ENCODE peak calls at places on chromosome 7, in seven cellular contexts. E, N, G, Z, J, S and V are unnamed samples.

GRCh38 chr7:13801669-13802068 is 187.8 kb downstream of the ETV1 start:
- DNase-seq in E (no peak), N (no peak), G (no peak), Z (no peak), J (no peak), S (no peak), V (no peak)

GRCh38 chr7:96547371-96547811 is 162.3 kb downstream of the SEM1 start:
- DNase-seq in E (no peak), N (no peak), G (no peak), Z (no peak), J (no peak), S (peak; percentile 15), V (no peak)

GRCh38 chr7:24572014-24572413 is 1.2 kb upstream of the PALS2 start:
- DNase-seq in E (no peak), N (no peak), G (peak; percentile 1), Z (no peak), J (no peak), S (no peak), V (no peak)

GRCh38 chr7:49885593-49886285 is 112.3 kb downstream of the VWC2 start:
- DNase-seq in E (no peak), N (no peak), G (no peak), Z (no peak), J (no peak), S (no peak), V (no peak)

GRCh38 chr7:128915841-128916642 is 5.5 kb upstream of the KCP start:
- DNase-seq in E (peak; percentile 52), N (no peak), G (no peak), Z (no peak), J (no peak), S (no peak), V (no peak)

GRCh38 chr7:112143567-112143966 is 62.6 kb downstream of the DOCK4 start:
- DNase-seq in E (no peak), N (no peak), G (peak; percentile 91), Z (no peak), J (no peak), S (no peak), V (no peak)

GRCh38 chr7:119783799-119784198 is 489.2 kb upstream of the KCND2 start:
- DNase-seq in E (no peak), N (no peak), G (peak; percentile 26), Z (no peak), J (no peak), S (peak; percentile 3), V (no peak)

GRCh38 chr7:29033584-29033983 is 75.5 kb upstream of the TRIL start:
- DNase-seq in E (no peak), N (no peak), G (no peak), Z (no peak), J (no peak), S (no peak), V (no peak)

GRCh38 chr7:710161-710560 is 16.3 kb upstream of the DNAAF5 start:
- DNase-seq in E (peak; percentile 53), N (no peak), G (no peak), Z (no peak), J (no peak), S (no peak), V (no peak)

GRCh38 chr7:111780527-111780926 is 218.2 kb upstream of the IMMP2L start:
- DNase-seq in E (no peak), N (no peak), G (no peak), Z (no peak), J (no peak), S (no peak), V (no peak)

GRCh38 chr7:135827391-135827790 is 78.8 kb upstream of the FAM180A start:
- DNase-seq in E (no peak), N (no peak), G (no peak), Z (no peak), J (no peak), S (no peak), V (no peak)

GRCh38 chr7:93374345-93374940 is 142.3 kb downstream of the VPS50 start:
- DNase-seq in E (no peak), N (peak; percentile 22), G (peak; percentile 61), Z (no peak), J (no peak), S (peak; percentile 20), V (peak; percentile 35)

GRCh38 chr7:36272567-36273269 is 116.9 kb upstream of the ANLN start:
- DNase-seq in E (peak; percentile 22), N (no peak), G (no peak), Z (no peak), J (no peak), S (no peak), V (no peak)

GRCh38 chr7:7201583-7202374 is 19.4 kb downstream of the C1GALT1 start:
- DNase-seq in E (no peak), N (no peak), G (no peak), Z (no peak), J (peak; percentile 54), S (peak; percentile 79), V (peak; percentile 66)

GRCh38 chr7:94289071-94289470 is 105.6 kb upstream of the COL1A2 start:
- DNase-seq in E (peak; percentile 88), N (peak; percentile 80), G (peak; percentile 94), Z (peak; percentile 41), J (no peak), S (peak; percentile 61), V (no peak)

GRCh38 chr7:142303650-142304049 is 45.8 kb upstream of the PRSS58 start:
- DNase-seq in E (no peak), N (peak; percentile 38), G (peak; percentile 28), Z (no peak), J (peak; percentile 30), S (no peak), V (peak; percentile 67)

GRCh38 chr7:87513735-87514319 is 38.3 kb upstream of the ABCB4 start:
- DNase-seq in E (no peak), N (no peak), G (no peak), Z (no peak), J (no peak), S (no peak), V (no peak)

GRCh38 chr7:138565451-138566114 is 105.5 kb downstream of the TRIM24 start:
- DNase-seq in E (no peak), N (no peak), G (peak; percentile 30), Z (peak; percentile 99), J (no peak), S (peak; percentile 32), V (no peak)

GRCh38 chr7:8365499-8366110 is 67.8 kb upstream of the NXPH1 start:
- DNase-seq in E (no peak), N (no peak), G (peak; percentile 1), Z (peak; percentile 9), J (no peak), S (peak; percentile 32), V (no peak)

GRCh38 chr7:24283900-24284698 is at the start of gene NPY:
- DNase-seq in E (no peak), N (no peak), G (no peak), Z (no peak), J (no peak), S (no peak), V (peak; percentile 42)

DNA sequence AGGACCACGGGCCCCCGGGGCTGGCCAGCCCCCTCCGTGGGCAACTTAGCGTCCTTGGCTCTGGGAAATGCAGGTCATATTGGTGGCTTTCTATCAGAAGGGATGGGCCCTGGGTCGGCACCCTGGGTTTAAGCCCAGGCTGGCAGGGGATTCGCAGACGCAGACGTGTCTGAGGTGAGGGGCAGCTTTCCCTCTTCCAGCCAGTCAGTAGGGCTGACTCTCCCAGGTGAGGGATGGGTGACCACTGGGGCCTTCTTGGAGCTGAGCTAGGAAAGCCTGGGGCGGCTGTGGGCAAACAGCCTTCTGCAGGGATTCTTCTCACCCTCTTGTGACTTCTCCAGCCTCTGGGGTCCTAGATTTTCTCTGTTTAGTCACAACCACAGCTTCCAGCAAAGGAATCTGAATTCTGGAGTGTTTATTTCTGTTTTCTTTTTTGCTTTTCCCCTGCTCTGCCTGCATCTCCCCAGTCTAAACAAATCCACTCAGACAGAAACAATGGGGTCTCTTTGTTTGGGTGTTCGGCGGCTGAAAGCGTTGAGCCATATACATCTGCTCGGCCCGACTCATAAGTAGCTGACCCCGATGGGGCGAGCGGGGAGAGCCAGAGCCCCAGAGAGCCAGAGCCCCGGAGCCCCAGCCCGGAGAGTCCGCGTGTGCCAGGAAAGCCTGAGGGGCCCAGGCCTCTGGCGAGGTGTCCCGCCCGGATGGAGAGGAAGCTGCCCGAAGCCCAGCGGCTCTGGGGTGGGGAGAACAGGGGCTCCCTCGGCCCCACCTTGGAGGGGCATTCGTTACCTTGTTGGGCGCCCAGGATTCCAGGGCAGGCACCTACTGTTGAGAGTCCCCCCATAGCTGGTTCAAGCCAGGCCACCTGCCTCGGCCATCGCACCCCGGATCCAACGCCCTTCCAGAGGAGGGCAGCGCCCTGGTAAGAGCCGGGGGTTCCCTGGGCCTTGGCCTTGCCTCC is 2.0 kb downstream of the MNX1 start:
- DNase-seq in E (no peak), N (no peak), G (no peak), Z (no peak), J (no peak), S (no peak), V (no peak)
- H3K4me3 ChIP-seq in E (no peak overlapping the region), N (no peak overlapping the region), G (no peak overlapping the region), Z (peak overlapping the region; percentile 52), J (no peak overlapping the region), S (peak overlapping the region; percentile 3), V (no peak overlapping the region)

GRCh38 chr7:16419859-16420258 is 1.5 kb downstream of the CRPPA start:
- DNase-seq in E (no peak), N (no peak), G (no peak), Z (no peak), J (no peak), S (no peak), V (no peak)
- H3K4me3 ChIP-seq in E (no peak overlapping the region), N (peak overlapping the region; percentile 72), G (peak overlapping the region; percentile 79), Z (peak overlapping the region; percentile 68), J (peak overlapping the region; percentile 74), S (no peak overlapping the region), V (no peak overlapping the region)

GRCh38 chr7:69757528-69757927 is 159.3 kb downstream of the AUTS2 start:
- DNase-seq in E (no peak), N (no peak), G (no peak), Z (no peak), J (no peak), S (no peak), V (no peak)
- H3K4me3 ChIP-seq in E (no peak overlapping the region), N (no peak overlapping the region), G (no peak overlapping the region), Z (no peak overlapping the region), J (no peak overlapping the region), S (no peak overlapping the region), V (no peak overlapping the region)

GRCh38 chr7:90657481-90657880 is 61.4 kb downstream of the CDK14 start:
- DNase-seq in E (no peak), N (no peak), G (no peak), Z (no peak), J (no peak), S (no peak), V (no peak)

GRCh38 chr7:90660100-90660499 is 64.0 kb downstream of the CDK14 start:
- DNase-seq in E (no peak), N (no peak), G (no peak), Z (no peak), J (no peak), S (no peak), V (no peak)

GRCh38 chr7:90663176-90663575 is 67.1 kb downstream of the CDK14 start:
- DNase-seq in E (no peak), N (no peak), G (no peak), Z (no peak), J (no peak), S (no peak), V (no peak)

GRCh38 chr7:90661290-90662151 is 65.4 kb downstream of the CDK14 start:
- DNase-seq in E (no peak), N (no peak), G (peak; percentile 41), Z (no peak), J (no peak), S (peak; percentile 53), V (no peak)

DNA sequence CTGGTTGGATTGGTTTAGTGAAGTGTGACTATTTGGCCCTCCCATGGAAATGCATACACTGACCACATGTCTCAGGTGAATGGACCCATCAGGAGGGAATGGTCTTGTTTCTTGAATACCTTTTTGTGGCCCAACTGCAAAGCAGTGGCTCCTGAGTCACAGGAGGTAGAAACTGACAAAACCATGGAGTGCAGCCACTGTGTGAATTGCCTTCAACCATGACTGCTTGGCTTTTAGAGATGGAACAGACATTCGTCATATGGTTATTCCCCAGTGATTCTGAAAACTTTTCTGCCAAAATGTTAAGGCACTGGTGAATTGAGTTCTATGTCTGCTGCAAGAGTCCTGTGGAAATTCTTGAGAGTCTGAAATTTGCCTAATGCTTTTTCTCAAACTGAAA is 64.7 kb downstream of the CDK14 start:
- DNase-seq in E (no peak), N (no peak), G (no peak), Z (no peak), J (no peak), S (peak; percentile 46), V (no peak)
- H3K4me3 ChIP-seq in E (no peak overlapping the region), N (no peak overlapping the region), G (no peak overlapping the region), Z (no peak overlapping the region), J (no peak overlapping the region), S (no peak overlapping the region), V (no peak overlapping the region)